ENCODE peak calls at places on chromosome 6, in nine cellular contexts. One of them, this sample, is unnamed.

GRCh38 chr6:162973975-162974374 is 246.2 kb downstream of the PACRG start:
- DNase-seq in MM.1S: peak; percentile 6
- DNase-seq in HCT116: no peak
- DNase-seq in nephron progenitor cell: no peak
- DNase-seq in fibroblast of pulmonary artery: no peak
- DNase-seq in lung: no peak
- DNase-seq in GM20000: no peak
- DNase-seq in cardiac muscle cell: no peak
- DNase-seq in omental fat pad: no peak
- DNase-seq in this sample: no peak

GRCh38 chr6:170008386-170008785 is 257.0 kb downstream of the ERMARD start:
- DNase-seq in MM.1S: no peak
- DNase-seq in HCT116: no peak
- DNase-seq in nephron progenitor cell: no peak
- DNase-seq in fibroblast of pulmonary artery: no peak
- DNase-seq in lung: no peak
- DNase-seq in GM20000: no peak
- DNase-seq in cardiac muscle cell: no peak
- DNase-seq in omental fat pad: no peak
- DNase-seq in this sample: no peak

GRCh38 chr6:90294614-90294988 is 2.0 kb downstream of the BACH2 start:
- DNase-seq in MM.1S: peak; percentile 19
- DNase-seq in HCT116: no peak
- DNase-seq in nephron progenitor cell: peak; percentile 29
- DNase-seq in fibroblast of pulmonary artery: no peak
- DNase-seq in lung: no peak
- DNase-seq in GM20000: no peak
- DNase-seq in cardiac muscle cell: no peak
- DNase-seq in omental fat pad: no peak
- DNase-seq in this sample: no peak

GRCh38 chr6:2744206-2744771 is 6.4 kb downstream of the MYLK4 start:
- DNase-seq in MM.1S: no peak
- DNase-seq in HCT116: no peak
- DNase-seq in nephron progenitor cell: no peak
- DNase-seq in fibroblast of pulmonary artery: peak; percentile 33
- DNase-seq in lung: no peak
- DNase-seq in GM20000: no peak
- DNase-seq in cardiac muscle cell: peak; percentile 36
- DNase-seq in omental fat pad: no peak
- DNase-seq in this sample: no peak

GRCh38 chr6:87683890-87684289 is 18.1 kb downstream of the AKIRIN2 start:
- DNase-seq in MM.1S: no peak
- DNase-seq in HCT116: no peak
- DNase-seq in nephron progenitor cell: no peak
- DNase-seq in fibroblast of pulmonary artery: no peak
- DNase-seq in lung: no peak
- DNase-seq in GM20000: no peak
- DNase-seq in cardiac muscle cell: no peak
- DNase-seq in omental fat pad: no peak
- DNase-seq in this sample: no peak

GRCh38 chr6:46983007-46983411 is 59.1 kb downstream of the ADGRF1 start:
- DNase-seq in MM.1S: no peak
- DNase-seq in HCT116: no peak
- DNase-seq in nephron progenitor cell: no peak
- DNase-seq in fibroblast of pulmonary artery: no peak
- DNase-seq in lung: no peak
- DNase-seq in GM20000: no peak
- DNase-seq in cardiac muscle cell: no peak
- DNase-seq in omental fat pad: no peak
- DNase-seq in this sample: no peak

GRCh38 chr6:14883921-14884320 is 361.9 kb upstream of the JARID2 start:
- DNase-seq in MM.1S: no peak
- DNase-seq in HCT116: no peak
- DNase-seq in nephron progenitor cell: peak; percentile 54
- DNase-seq in fibroblast of pulmonary artery: no peak
- DNase-seq in lung: no peak
- DNase-seq in GM20000: no peak
- DNase-seq in cardiac muscle cell: no peak
- DNase-seq in omental fat pad: no peak
- DNase-seq in this sample: no peak

GRCh38 chr6:33075568-33076405 is at the start of gene HLA-DPB1:
- DNase-seq in MM.1S: peak; percentile 84
- DNase-seq in HCT116: peak; percentile 52
- DNase-seq in nephron progenitor cell: no peak
- DNase-seq in fibroblast of pulmonary artery: peak; percentile 60
- DNase-seq in lung: no peak
- DNase-seq in GM20000: peak; percentile 90
- DNase-seq in cardiac muscle cell: peak; percentile 75
- DNase-seq in omental fat pad: no peak
- DNase-seq in this sample: no peak

GRCh38 chr6:85484941-85485340 is 35.1 kb downstream of the NT5E start:
- DNase-seq in MM.1S: no peak
- DNase-seq in HCT116: no peak
- DNase-seq in nephron progenitor cell: no peak
- DNase-seq in fibroblast of pulmonary artery: no peak
- DNase-seq in lung: no peak
- DNase-seq in GM20000: no peak
- DNase-seq in cardiac muscle cell: no peak
- DNase-seq in omental fat pad: no peak
- DNase-seq in this sample: no peak

GRCh38 chr6:129667621-129668020 is 42.4 kb downstream of the ARHGAP18 start:
- DNase-seq in MM.1S: no peak
- DNase-seq in HCT116: no peak
- DNase-seq in nephron progenitor cell: no peak
- DNase-seq in fibroblast of pulmonary artery: peak; percentile 93
- DNase-seq in lung: no peak
- DNase-seq in GM20000: no peak
- DNase-seq in cardiac muscle cell: peak; percentile 88
- DNase-seq in omental fat pad: no peak
- DNase-seq in this sample: no peak

GRCh38 chr6:26272171-26272631 is 92.8 kb upstream of the BTN3A2 start:
- DNase-seq in MM.1S: peak; percentile 61
- DNase-seq in HCT116: no peak
- DNase-seq in nephron progenitor cell: peak; percentile 64
- DNase-seq in fibroblast of pulmonary artery: no peak
- DNase-seq in lung: no peak
- DNase-seq in GM20000: no peak
- DNase-seq in cardiac muscle cell: no peak
- DNase-seq in omental fat pad: no peak
- DNase-seq in this sample: peak; percentile 46

GRCh38 chr6:56938634-56939294 is 16.1 kb upstream of the BEND6 start:
- DNase-seq in MM.1S: no peak
- DNase-seq in HCT116: peak; percentile 100
- DNase-seq in nephron progenitor cell: no peak
- DNase-seq in fibroblast of pulmonary artery: peak; percentile 96
- DNase-seq in lung: peak; percentile 40
- DNase-seq in GM20000: no peak
- DNase-seq in cardiac muscle cell: peak; percentile 92
- DNase-seq in omental fat pad: peak; percentile 31
- DNase-seq in this sample: no peak

GRCh38 chr6:27865952-27866369 is 46.2 kb downstream of the OR2B2 start:
- DNase-seq in MM.1S: peak; percentile 55
- DNase-seq in HCT116: no peak
- DNase-seq in nephron progenitor cell: peak; percentile 31
- DNase-seq in fibroblast of pulmonary artery: no peak
- DNase-seq in lung: no peak
- DNase-seq in GM20000: no peak
- DNase-seq in cardiac muscle cell: peak; percentile 13
- DNase-seq in omental fat pad: no peak
- DNase-seq in this sample: peak; percentile 16

GRCh38 chr6:110534731-110535164 is 58.3 kb upstream of the SLC22A16 start:
- DNase-seq in MM.1S: no peak
- DNase-seq in HCT116: no peak
- DNase-seq in nephron progenitor cell: no peak
- DNase-seq in fibroblast of pulmonary artery: peak; percentile 75
- DNase-seq in lung: no peak
- DNase-seq in GM20000: no peak
- DNase-seq in cardiac muscle cell: peak; percentile 83
- DNase-seq in omental fat pad: no peak
- DNase-seq in this sample: no peak

GRCh38 chr6:100657678-100658330 is 193.1 kb upstream of the SIM1 start:
- DNase-seq in MM.1S: peak; percentile 45
- DNase-seq in HCT116: no peak
- DNase-seq in nephron progenitor cell: no peak
- DNase-seq in fibroblast of pulmonary artery: peak; percentile 50
- DNase-seq in lung: no peak
- DNase-seq in GM20000: no peak
- DNase-seq in cardiac muscle cell: peak; percentile 39
- DNase-seq in omental fat pad: no peak
- DNase-seq in this sample: no peak
- TF ChIP-seq CTCF in MM.1S: peak; percentile 70
- TF ChIP-seq CTCF in HCT116: peak; percentile 99
- TF ChIP-seq CTCF in nephron progenitor cell: peak; percentile 41
- TF ChIP-seq CTCF in fibroblast of pulmonary artery: peak; percentile 67
- TF ChIP-seq CTCF in lung: no peak
- TF ChIP-seq CTCF in GM20000: peak; percentile 18
- TF ChIP-seq CTCF in cardiac muscle cell: peak; percentile 48
- TF ChIP-seq CTCF in omental fat pad: no peak
- TF ChIP-seq CTCF in this sample: peak; percentile 40

GRCh38 chr6:137227872-137228302 is 8.7 kb upstream of the IFNGR1 start:
- DNase-seq in MM.1S: peak; percentile 43
- DNase-seq in HCT116: no peak
- DNase-seq in nephron progenitor cell: no peak
- DNase-seq in fibroblast of pulmonary artery: no peak
- DNase-seq in lung: no peak
- DNase-seq in GM20000: no peak
- DNase-seq in cardiac muscle cell: no peak
- DNase-seq in omental fat pad: no peak
- DNase-seq in this sample: no peak

GRCh38 chr6:137224890-137225198 is 5.7 kb upstream of the IFNGR1 start:
- DNase-seq in MM.1S: no peak
- DNase-seq in HCT116: no peak
- DNase-seq in nephron progenitor cell: no peak
- DNase-seq in fibroblast of pulmonary artery: no peak
- DNase-seq in lung: no peak
- DNase-seq in GM20000: peak; percentile 56
- DNase-seq in cardiac muscle cell: no peak
- DNase-seq in omental fat pad: no peak
- DNase-seq in this sample: no peak

GRCh38 chr6:137229075-137229759 is 10.0 kb upstream of the IFNGR1 start:
- DNase-seq in MM.1S: no peak
- DNase-seq in HCT116: no peak
- DNase-seq in nephron progenitor cell: no peak
- DNase-seq in fibroblast of pulmonary artery: no peak
- DNase-seq in lung: no peak
- DNase-seq in GM20000: no peak
- DNase-seq in cardiac muscle cell: no peak
- DNase-seq in omental fat pad: no peak
- DNase-seq in this sample: no peak

GRCh38 chr6:137223370-137224131 is 4.4 kb upstream of the IFNGR1 start:
- DNase-seq in MM.1S: no peak
- DNase-seq in HCT116: no peak
- DNase-seq in nephron progenitor cell: no peak
- DNase-seq in fibroblast of pulmonary artery: peak; percentile 97
- DNase-seq in lung: peak; percentile 56
- DNase-seq in GM20000: no peak
- DNase-seq in cardiac muscle cell: peak; percentile 85
- DNase-seq in omental fat pad: no peak
- DNase-seq in this sample: no peak

DNA sequence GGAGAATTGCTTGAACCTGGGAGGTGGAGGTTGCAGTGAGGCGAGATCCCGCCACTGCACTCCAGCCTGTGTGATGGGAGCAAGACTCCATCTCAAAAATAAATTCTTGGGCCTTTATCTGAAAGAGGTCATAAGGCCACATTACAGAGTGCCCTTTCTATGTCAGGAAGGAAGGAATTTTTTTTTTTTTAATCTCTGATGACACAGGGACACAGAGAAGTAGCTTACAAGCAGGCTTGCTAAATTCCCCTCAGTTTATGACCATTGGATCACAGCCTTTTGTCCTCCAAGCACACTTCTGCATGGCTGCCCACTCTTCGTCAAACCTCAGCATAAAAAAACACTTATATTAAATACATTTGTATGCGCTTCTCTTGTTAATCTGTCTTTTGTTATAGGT is 7.5 kb upstream of the IFNGR1 start:
- DNase-seq in MM.1S: no peak
- DNase-seq in HCT116: no peak
- DNase-seq in nephron progenitor cell: no peak
- DNase-seq in fibroblast of pulmonary artery: no peak
- DNase-seq in lung: no peak
- DNase-seq in GM20000: no peak
- DNase-seq in cardiac muscle cell: no peak
- DNase-seq in omental fat pad: no peak
- DNase-seq in this sample: no peak
- TF ChIP-seq CTCF in MM.1S: no peak
- TF ChIP-seq CTCF in HCT116: no peak
- TF ChIP-seq CTCF in nephron progenitor cell: no peak
- TF ChIP-seq CTCF in fibroblast of pulmonary artery: no peak
- TF ChIP-seq CTCF in lung: no peak
- TF ChIP-seq CTCF in GM20000: no peak
- TF ChIP-seq CTCF in cardiac muscle cell: no peak
- TF ChIP-seq CTCF in omental fat pad: no peak
- TF ChIP-seq CTCF in this sample: no peak

GRCh38 chr6:143698759-143699750 is 21.3 kb downstream of the PHACTR2 start:
- DNase-seq in MM.1S: no peak
- DNase-seq in HCT116: no peak
- DNase-seq in nephron progenitor cell: no peak
- DNase-seq in fibroblast of pulmonary artery: no peak
- DNase-seq in lung: no peak
- DNase-seq in GM20000: no peak
- DNase-seq in cardiac muscle cell: no peak
- DNase-seq in omental fat pad: no peak
- DNase-seq in this sample: no peak

GRCh38 chr6:143700684-143701342 is 23.0 kb downstream of the PHACTR2 start:
- DNase-seq in MM.1S: no peak
- DNase-seq in HCT116: no peak
- DNase-seq in nephron progenitor cell: no peak
- DNase-seq in fibroblast of pulmonary artery: peak; percentile 63
- DNase-seq in lung: no peak
- DNase-seq in GM20000: no peak
- DNase-seq in cardiac muscle cell: peak; percentile 74
- DNase-seq in omental fat pad: no peak
- DNase-seq in this sample: no peak

GRCh38 chr6:143705564-143705963 is 27.8 kb downstream of the PHACTR2 start:
- DNase-seq in MM.1S: no peak
- DNase-seq in HCT116: no peak
- DNase-seq in nephron progenitor cell: no peak
- DNase-seq in fibroblast of pulmonary artery: no peak
- DNase-seq in lung: no peak
- DNase-seq in GM20000: no peak
- DNase-seq in cardiac muscle cell: no peak
- DNase-seq in omental fat pad: no peak
- DNase-seq in this sample: no peak

GRCh38 chr6:143698329-143698728 is 20.6 kb downstream of the PHACTR2 start:
- DNase-seq in MM.1S: no peak
- DNase-seq in HCT116: no peak
- DNase-seq in nephron progenitor cell: no peak
- DNase-seq in fibroblast of pulmonary artery: no peak
- DNase-seq in lung: no peak
- DNase-seq in GM20000: no peak
- DNase-seq in cardiac muscle cell: no peak
- DNase-seq in omental fat pad: no peak
- DNase-seq in this sample: no peak

GRCh38 chr6:143701343-143702234 is 23.8 kb downstream of the PHACTR2 start:
- DNase-seq in MM.1S: no peak
- DNase-seq in HCT116: no peak
- DNase-seq in nephron progenitor cell: no peak
- DNase-seq in fibroblast of pulmonary artery: no peak
- DNase-seq in lung: no peak
- DNase-seq in GM20000: no peak
- DNase-seq in cardiac muscle cell: no peak
- DNase-seq in omental fat pad: no peak
- DNase-seq in this sample: no peak
- TF ChIP-seq CTCF in MM.1S: no peak
- TF ChIP-seq CTCF in HCT116: no peak
- TF ChIP-seq CTCF in nephron progenitor cell: no peak
- TF ChIP-seq CTCF in fibroblast of pulmonary artery: no peak
- TF ChIP-seq CTCF in lung: no peak
- TF ChIP-seq CTCF in GM20000: no peak
- TF ChIP-seq CTCF in cardiac muscle cell: no peak
- TF ChIP-seq CTCF in omental fat pad: no peak
- TF ChIP-seq CTCF in this sample: no peak

GRCh38 chr6:44113396-44113795 is 13.9 kb downstream of the MRPL14 start:
- DNase-seq in MM.1S: no peak
- DNase-seq in HCT116: no peak
- DNase-seq in nephron progenitor cell: no peak
- DNase-seq in fibroblast of pulmonary artery: no peak
- DNase-seq in lung: no peak
- DNase-seq in GM20000: no peak
- DNase-seq in cardiac muscle cell: no peak
- DNase-seq in omental fat pad: no peak
- DNase-seq in this sample: no peak
- TF ChIP-seq CTCF in MM.1S: peak; percentile 48
- TF ChIP-seq CTCF in HCT116: no peak
- TF ChIP-seq CTCF in nephron progenitor cell: peak; percentile 6
- TF ChIP-seq CTCF in fibroblast of pulmonary artery: peak; percentile 29
- TF ChIP-seq CTCF in lung: no peak
- TF ChIP-seq CTCF in GM20000: no peak
- TF ChIP-seq CTCF in cardiac muscle cell: peak; percentile 12
- TF ChIP-seq CTCF in omental fat pad: no peak
- TF ChIP-seq CTCF in this sample: peak; percentile 17